ENCODE peak calls at places on chromosomes 5 and 9, in ten cellular contexts. X is psoas muscle, B is A549, G is lower leg skin, T is A673, Q is foreskin fibroblast, P is IMR-90, K is fibroblast of lung, F is pancreas, R is PC-3. U is an unnamed sample.

GRCh38 chr9:137453643-137454081 is 5.5 kb downstream of the NSMF start:
- DNase-seq in X (peak; percentile 87), B (peak; percentile 57), G (peak; percentile 95), T (peak; percentile 62), Q (peak; percentile 60), P (peak; percentile 58), K (peak; percentile 40), F (peak; percentile 76), R (peak; percentile 19), U (peak; percentile 68)

GRCh38 chr9:18658764-18659705 is 185.1 kb downstream of the ADAMTSL1 start:
- DNase-seq in X (no peak), B (no peak), G (no peak), T (no peak), Q (peak; percentile 39), P (peak; percentile 64), K (peak; percentile 84), F (no peak), R (peak; percentile 78), U (peak; percentile 91)

GRCh38 chr9:110015759-110016158 is 192.2 kb downstream of the C9orf152 start:
- DNase-seq in X (no peak), B (peak; percentile 56), G (no peak), T (no peak), Q (peak; percentile 63), P (peak; percentile 94), K (peak; percentile 94), F (no peak), R (peak; percentile 88), U (peak; percentile 55)

GRCh38 chr5:151449836-151450235 is 2.4 kb downstream of the SLC36A1 start:
- DNase-seq in X (no peak), B (no peak), G (no peak), T (no peak), Q (no peak), P (no peak), K (no peak), F (no peak), R (no peak), U (no peak)

GRCh38 chr5:135509995-135510394 is 25.8 kb downstream of the NEUROG1 start:
- DNase-seq in X (no peak), B (no peak), G (no peak), T (no peak), Q (no peak), P (no peak), K (no peak), F (no peak), R (no peak), U (no peak)

GRCh38 chr5:159290741-159291140 is 27.7 kb downstream of the UBLCP1 start:
- DNase-seq in X (no peak), B (no peak), G (no peak), T (no peak), Q (no peak), P (peak; percentile 19), K (peak; percentile 66), F (no peak), R (peak; percentile 43), U (no peak)

GRCh38 chr9:81596671-81597426 is 92.5 kb downstream of the TLE1 start:
- DNase-seq in X (no peak), B (no peak), G (peak; percentile 39), T (no peak), Q (no peak), P (no peak), K (no peak), F (no peak), R (no peak), U (no peak)

GRCh38 chr9:129602598-129603415 is 18.1 kb downstream of the C9orf50 start:
- DNase-seq in X (no peak), B (peak; percentile 35), G (no peak), T (peak; percentile 61), Q (no peak), P (no peak), K (no peak), F (no peak), R (no peak), U (no peak)

GRCh38 chr5:10832987-10833386 is 72.0 kb upstream of the DAP start:
- DNase-seq in X (no peak), B (no peak), G (no peak), T (no peak), Q (no peak), P (peak; percentile 44), K (peak; percentile 13), F (no peak), R (no peak), U (peak; percentile 57)

GRCh38 chr5:154740483-154740882 is 14.7 kb upstream of the LARP1 start:
- DNase-seq in X (peak; percentile 78), B (no peak), G (no peak), T (no peak), Q (peak; percentile 71), P (peak; percentile 82), K (peak; percentile 63), F (no peak), R (no peak), U (peak; percentile 80)

GRCh38 chr5:176955895-176956294 is 50.7 kb downstream of the UIMC1 start:
- DNase-seq in X (no peak), B (no peak), G (no peak), T (no peak), Q (no peak), P (peak; percentile 23), K (peak; percentile 69), F (no peak), R (peak; percentile 43), U (peak; percentile 72)

GRCh38 chr9:68705636-68706578 is 867 bp downstream of the PIP5K1B start:
- DNase-seq in X (peak; percentile 64), B (no peak), G (no peak), T (peak; percentile 3), Q (no peak), P (no peak), K (peak; percentile 6), F (peak; percentile 37), R (no peak), U (no peak)

GRCh38 chr5:90161399-90161798 is 248.2 kb downstream of the CETN3 start:
- DNase-seq in X (no peak), B (peak; percentile 20), G (no peak), T (peak; percentile 76), Q (no peak), P (no peak), K (peak; percentile 40), F (peak; percentile 31), R (peak; percentile 29), U (peak; percentile 76)

GRCh38 chr5:97363577-97363976 is 180.5 kb upstream of the RIOK2 start:
- DNase-seq in X (no peak), B (no peak), G (no peak), T (no peak), Q (no peak), P (no peak), K (no peak), F (no peak), R (no peak), U (no peak)

GRCh38 chr9:76759726-76760125 is 4.5 kb upstream of the PCA3 start:
- DNase-seq in X (no peak), B (no peak), G (no peak), T (no peak), Q (no peak), P (no peak), K (no peak), F (no peak), R (no peak), U (no peak)

GRCh38 chr5:134577022-134577795 is 51.7 kb downstream of the JADE2 start:
- DNase-seq in X (peak; percentile 45), B (peak; percentile 75), G (no peak), T (no peak), Q (peak; percentile 76), P (peak; percentile 83), K (peak; percentile 65), F (no peak), R (peak; percentile 34), U (peak; percentile 68)

GRCh38 chr9:131045300-131046092 is 36.5 kb downstream of the LAMC3 start:
- DNase-seq in X (no peak), B (no peak), G (no peak), T (no peak), Q (no peak), P (no peak), K (no peak), F (no peak), R (no peak), U (no peak)

GRCh38 chr9:87850405-87850804 is 32.3 kb upstream of the SPATA31E1 start:
- DNase-seq in X (no peak), B (peak; percentile 27), G (no peak), T (no peak), Q (peak; percentile 83), P (peak; percentile 84), K (peak; percentile 84), F (no peak), R (peak; percentile 51), U (peak; percentile 89)

GRCh38 chr5:52657231-52657645 is 130.5 kb upstream of the ITGA1 start:
- DNase-seq in X (no peak), B (peak; percentile 48), G (no peak), T (peak; percentile 77), Q (no peak), P (peak; percentile 58), K (peak; percentile 34), F (no peak), R (peak; percentile 63), U (peak; percentile 69)
- TF ChIP-seq CTCF in X (peak; percentile 66), B (peak; percentile 60), G (no peak), T (peak; percentile 58), Q (peak; percentile 22), P (peak; percentile 61), K (peak; percentile 32), F (peak; percentile 52), R (peak; percentile 66), U (peak; percentile 35)

GRCh38 chr5:62044989-62045388 is 261.0 kb upstream of the KIF2A start:
- DNase-seq in X (no peak), B (no peak), G (no peak), T (no peak), Q (no peak), P (no peak), K (no peak), F (no peak), R (no peak), U (no peak)
- H3K4me3 ChIP-seq in X (no peak overlapping the region), B (no peak overlapping the region), G (no peak overlapping the region), T (no peak overlapping the region), Q (no peak overlapping the region), P (no peak overlapping the region), K (no peak overlapping the region), F (no peak overlapping the region), R (no peak overlapping the region), U (no peak overlapping the region)

GRCh38 chr5:118953652-118954005 is 34.7 kb downstream of the DTWD2 start:
- DNase-seq in X (no peak), B (no peak), G (no peak), T (no peak), Q (no peak), P (no peak), K (no peak), F (no peak), R (no peak), U (no peak)

GRCh38 chr5:118952992-118953651 is 35.2 kb downstream of the DTWD2 start:
- DNase-seq in X (no peak), B (no peak), G (no peak), T (no peak), Q (no peak), P (peak; percentile 40), K (peak; percentile 36), F (no peak), R (no peak), U (no peak)

GRCh38 chr5:118960557-118960956 is 27.8 kb downstream of the DTWD2 start:
- DNase-seq in X (no peak), B (no peak), G (no peak), T (no peak), Q (no peak), P (no peak), K (no peak), F (no peak), R (no peak), U (no peak)

GRCh38 chr5:118956727-118957126 is 31.6 kb downstream of the DTWD2 start:
- DNase-seq in X (no peak), B (peak; percentile 21), G (no peak), T (peak; percentile 51), Q (no peak), P (peak; percentile 22), K (no peak), F (no peak), R (peak; percentile 45), U (peak; percentile 45)
- TF ChIP-seq CTCF in X (peak; percentile 16), B (peak; percentile 61), G (no peak), T (peak; percentile 66), Q (peak; percentile 17), P (peak; percentile 51), K (peak; percentile 38), F (no peak), R (peak; percentile 67), U (peak; percentile 22)

GRCh38 chr9:132943677-132944293 is 631 bp downstream of the TSC1 start:
- DNase-seq in X (peak; percentile 55), B (no peak), G (no peak), T (peak; percentile 14), Q (no peak), P (no peak), K (no peak), F (no peak), R (no peak), U (peak; percentile 5)
- H3K4me3 ChIP-seq in X (peak overlapping the region; percentile 78), B (peak overlapping the region; percentile 100), G (peak overlapping the region; percentile 98), T (peak overlapping the region; percentile 98), Q (peak overlapping the region; percentile 80), P (peak overlapping the region; percentile 93), K (peak overlapping the region; percentile 93), F (peak overlapping the region; percentile 91), R (peak overlapping the region; percentile 96), U (peak overlapping the region; percentile 95)